ENCODE peak calls at places on chromosomes 4 and X, in four cellular contexts. D is HepG2, S is H1, Y is GM12878. J is an unnamed sample.

GRCh38 chr4:46270986-46271596 is 118.8 kb downstream of the GABRA2 start:
- DNase-seq in S (no peak), Y (peak), D (peak), J (no peak)

GRCh38 chr4:101596786-101597185 is 193.7 kb upstream of the BANK1 start:
- DNase-seq in D (no peak), Y (peak), S (no peak), J (no peak)

GRCh38 chrX:131201986-131202385 is 87.1 kb downstream of the IGSF1 start:
- DNase-seq in Y (no peak), S (no peak), D (peak), J (no peak)

GRCh38 chr4:18075823-18076433 is 54.4 kb upstream of the LCORL start:
- DNase-seq in D (peak), Y (no peak), S (peak), J (peak)

GRCh38 chrX:30230395-30230794 is at the start of gene MAGEB3:
- DNase-seq in D (no peak), S (no peak), Y (no peak), J (no peak)

GRCh38 chrX:20454117-20454516 is 187.4 kb upstream of the RPS6KA3 start:
- DNase-seq in D (no peak), Y (no peak), S (no peak), J (no peak)

GRCh38 chr4:2406406-2406805 is 12.0 kb downstream of the ZFYVE28 start:
- DNase-seq in D (no peak), Y (no peak), S (no peak), J (no peak)

GRCh38 chr4:142088906-142089305 is 452.5 kb downstream of the IL15 start:
- DNase-seq in S (no peak), D (no peak), Y (no peak), J (no peak)

DNA sequence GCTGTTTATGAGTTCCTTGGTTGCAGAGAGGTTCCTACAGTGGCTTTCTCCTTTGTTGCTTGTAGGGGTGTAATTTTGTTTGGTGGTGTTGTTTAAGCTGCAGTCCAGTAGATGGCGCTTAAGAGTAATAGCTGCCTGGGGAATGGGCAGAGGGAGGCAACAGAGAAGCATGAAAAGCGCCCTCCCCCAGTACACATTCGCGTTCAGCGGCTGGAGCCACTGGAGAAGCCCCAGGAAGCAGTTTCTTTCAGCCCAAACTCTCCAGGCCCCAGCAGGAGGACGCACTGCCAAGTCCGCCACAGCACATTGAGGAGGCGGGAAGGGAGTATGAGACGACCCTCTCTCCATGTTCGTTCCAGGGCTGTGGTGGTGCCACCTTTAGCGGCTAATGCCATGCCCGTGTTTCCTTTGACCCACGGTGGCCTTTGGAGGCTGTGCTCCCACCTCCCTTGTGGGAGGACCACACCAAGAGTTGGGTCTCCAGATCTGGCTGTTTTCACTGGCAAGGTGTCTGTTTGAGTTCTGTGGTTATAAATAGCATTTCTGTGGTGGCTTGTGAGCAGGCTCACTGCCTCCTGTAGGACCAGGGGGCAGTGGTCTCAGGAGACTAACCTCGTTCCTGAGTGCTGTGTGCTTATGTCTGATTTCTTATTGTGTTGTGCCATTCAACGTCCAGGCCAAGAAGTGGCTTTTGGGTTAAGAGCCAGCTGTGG is 252.3 kb downstream of the ARHGAP10 start:
- DNase-seq in Y (no peak), D (peak), S (peak), J (peak)
- H3K9ac ChIP-seq in Y (no peak), D (no peak), S (no peak), J (peak)

GRCh38 chr4:76987153-76987562 is 37.6 kb downstream of the SEPTIN11 start:
- DNase-seq in D (no peak), S (no peak), Y (no peak), J (no peak)

GRCh38 chr4:76987685-76988084 is 38.1 kb downstream of the SEPTIN11 start:
- DNase-seq in S (no peak), Y (no peak), D (no peak), J (no peak)

GRCh38 chr4:76982638-76983579 is 33.4 kb downstream of the SEPTIN11 start:
- DNase-seq in D (peak), S (no peak), Y (no peak), J (no peak)

GRCh38 chr4:76984127-76984526 is 34.6 kb downstream of the SEPTIN11 start:
- DNase-seq in S (no peak), Y (peak), D (peak), J (no peak)

DNA sequence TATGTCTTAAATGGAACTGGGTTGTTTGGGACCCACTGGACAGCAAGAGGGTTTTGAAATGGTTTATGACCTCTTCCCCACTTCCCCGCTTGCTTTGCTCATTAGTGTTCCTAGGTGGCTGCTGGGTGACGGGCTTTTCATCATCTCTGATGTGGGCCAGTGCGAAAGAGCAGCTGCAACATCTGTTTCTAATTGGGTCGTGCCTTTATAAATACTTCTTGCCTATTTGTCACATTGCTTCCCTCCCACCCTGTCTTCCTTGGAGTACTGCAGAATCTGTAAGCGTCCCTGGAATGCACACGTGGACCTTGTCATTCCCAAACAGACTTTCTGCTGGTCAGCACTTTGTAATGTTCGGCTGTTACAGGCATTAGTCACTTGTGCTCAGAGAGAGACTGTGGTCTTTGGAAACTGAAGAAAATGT is 35.2 kb downstream of the SEPTIN11 start:
- DNase-seq in Y (no peak), D (peak), S (no peak), J (no peak)
- TF ChIP-seq SUZ12 in Y (no peak), D (no peak), S (no peak), J (no peak)

GRCh38 chr4:88033309-88033708 is 25.9 kb downstream of the PKD2 start:
- DNase-seq in S (no peak), D (peak), Y (no peak), J (peak)

GRCh38 chr4:88027611-88028608 is 20.5 kb downstream of the PKD2 start:
- DNase-seq in D (no peak), Y (no peak), S (no peak), J (no peak)

GRCh38 chr4:88030565-88031310 is 23.3 kb downstream of the PKD2 start:
- DNase-seq in Y (no peak), S (no peak), D (no peak), J (no peak)

GRCh38 chr4:88029556-88029955 is 22.1 kb downstream of the PKD2 start:
- DNase-seq in S (no peak), Y (no peak), D (no peak), J (no peak)

GRCh38 chr4:88028961-88029360 is 21.5 kb downstream of the PKD2 start:
- DNase-seq in D (no peak), Y (no peak), S (no peak), J (no peak)
- H3K9ac ChIP-seq in D (no peak), Y (no peak), S (no peak), J (no peak)

DNA sequence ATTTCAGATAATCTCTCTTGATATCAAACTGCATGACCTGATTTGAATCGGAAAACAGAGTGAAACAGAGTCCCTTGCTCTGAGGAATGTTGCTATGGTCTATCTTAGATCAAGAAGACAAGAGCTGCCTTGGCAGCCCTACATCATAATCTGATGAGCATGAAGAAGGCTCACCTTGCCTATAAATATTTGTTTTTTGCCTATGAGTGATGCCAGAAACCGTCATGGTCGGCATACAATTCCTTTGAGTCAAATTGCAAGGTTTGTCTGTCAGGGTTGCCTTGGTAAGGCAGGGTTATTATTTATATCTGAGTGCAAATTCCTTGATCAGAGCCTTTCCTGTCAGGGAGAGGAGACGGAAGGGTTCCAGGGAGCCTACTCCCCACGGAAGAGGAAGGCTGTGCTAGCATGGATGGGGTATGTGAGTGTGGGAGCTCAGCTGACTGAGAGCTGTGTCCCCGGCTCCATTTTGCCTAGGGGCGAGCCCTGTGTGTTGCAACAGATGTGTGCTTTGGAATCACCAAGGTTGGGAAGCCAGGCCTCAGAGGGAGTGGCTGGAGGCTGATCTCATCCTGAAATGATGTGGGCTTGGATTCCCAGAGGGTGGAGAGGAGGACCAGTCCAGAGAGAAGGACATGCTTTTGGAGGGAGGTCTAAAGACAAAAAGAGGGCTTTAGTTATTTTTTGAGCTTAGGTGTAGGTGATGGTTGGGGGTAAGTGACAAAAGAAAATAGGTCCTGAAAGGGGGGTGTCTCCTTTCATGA is 43.6 kb downstream of the RTL9 start:
- DNase-seq in D (no peak), Y (no peak), S (no peak), J (no peak)
- TF ChIP-seq SUZ12 in D (no peak), Y (no peak), S (no peak), J (no peak)

DNA sequence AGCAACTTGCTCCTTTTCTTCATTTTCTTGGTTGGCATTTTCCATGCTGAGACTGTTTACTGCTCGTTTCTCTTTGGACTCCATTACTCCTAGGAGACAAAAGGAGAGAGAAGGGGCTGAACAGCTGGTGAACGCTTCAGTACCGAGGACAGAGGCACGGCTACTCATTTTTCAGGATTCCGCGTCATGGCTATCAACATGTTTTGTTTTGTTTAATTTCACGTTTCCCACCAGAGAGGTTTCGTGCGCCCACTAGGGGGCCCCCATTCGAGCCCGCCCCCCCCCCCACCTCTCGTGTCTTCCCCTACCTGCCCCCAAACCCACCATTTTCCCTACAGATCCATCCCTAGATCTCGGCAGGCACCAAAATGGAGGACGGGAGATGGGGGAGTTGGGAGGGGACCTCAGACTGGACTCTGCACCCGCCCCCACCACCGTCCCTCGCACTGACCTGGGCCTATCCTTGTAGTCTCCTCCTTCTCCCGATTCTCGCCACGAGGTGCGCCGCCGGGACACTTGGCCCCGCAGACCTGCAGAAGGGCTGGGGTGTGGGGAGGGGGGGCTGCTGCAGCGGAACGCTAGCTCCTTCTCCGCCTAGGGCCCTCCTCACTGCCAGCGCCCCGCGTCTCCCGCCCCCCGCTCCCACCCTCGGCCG is 653 bp downstream of the BEX1 start:
- DNase-seq in S (peak), Y (no peak), D (peak), J (no peak)
- H3K9ac ChIP-seq in S (peak), Y (no peak), D (peak), J (peak)

GRCh38 chr4:182343435-182343834 is 100.2 kb downstream of the TENM3 start:
- DNase-seq in Y (no peak), S (peak), D (no peak), J (no peak)

GRCh38 chr4:182338731-182339130 is 95.5 kb downstream of the TENM3 start:
- DNase-seq in D (no peak), Y (no peak), S (no peak), J (no peak)

GRCh38 chr4:182339246-182339645 is 96.0 kb downstream of the TENM3 start:
- DNase-seq in S (no peak), Y (no peak), D (no peak), J (no peak)

GRCh38 chr4:182337366-182337765 is 94.2 kb downstream of the TENM3 start:
- DNase-seq in Y (no peak), D (no peak), S (no peak), J (no peak)

DNA sequence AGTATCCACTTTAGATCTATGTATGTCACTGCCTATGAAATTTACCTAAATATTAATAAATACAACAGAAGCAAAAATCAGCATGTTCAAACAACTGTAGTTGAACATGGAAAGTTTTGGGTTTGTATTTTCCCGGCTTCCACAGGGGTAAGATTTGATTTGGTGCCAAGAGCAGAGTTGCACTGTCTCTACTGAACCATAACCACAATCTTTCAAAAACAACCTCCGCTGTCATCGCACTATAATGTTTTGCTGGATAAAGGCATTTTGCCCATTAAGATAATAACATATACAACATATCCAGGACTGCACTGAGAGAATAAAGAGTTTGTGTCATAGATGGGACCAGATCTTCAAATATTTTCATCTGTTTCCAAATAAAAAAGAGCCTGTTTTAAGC is 94.9 kb downstream of the TENM3 start:
- DNase-seq in Y (no peak), S (no peak), D (no peak), J (no peak)
- TF ChIP-seq SUZ12 in Y (no peak), S (no peak), D (no peak), J (no peak)

GRCh38 chr4:158195297-158195696 is 15.0 kb upstream of the TMEM144 start:
- DNase-seq in S (no peak), Y (no peak), D (no peak), J (no peak)
- H3K9ac ChIP-seq in S (no peak), Y (no peak), D (no peak), J (no peak)

DNA sequence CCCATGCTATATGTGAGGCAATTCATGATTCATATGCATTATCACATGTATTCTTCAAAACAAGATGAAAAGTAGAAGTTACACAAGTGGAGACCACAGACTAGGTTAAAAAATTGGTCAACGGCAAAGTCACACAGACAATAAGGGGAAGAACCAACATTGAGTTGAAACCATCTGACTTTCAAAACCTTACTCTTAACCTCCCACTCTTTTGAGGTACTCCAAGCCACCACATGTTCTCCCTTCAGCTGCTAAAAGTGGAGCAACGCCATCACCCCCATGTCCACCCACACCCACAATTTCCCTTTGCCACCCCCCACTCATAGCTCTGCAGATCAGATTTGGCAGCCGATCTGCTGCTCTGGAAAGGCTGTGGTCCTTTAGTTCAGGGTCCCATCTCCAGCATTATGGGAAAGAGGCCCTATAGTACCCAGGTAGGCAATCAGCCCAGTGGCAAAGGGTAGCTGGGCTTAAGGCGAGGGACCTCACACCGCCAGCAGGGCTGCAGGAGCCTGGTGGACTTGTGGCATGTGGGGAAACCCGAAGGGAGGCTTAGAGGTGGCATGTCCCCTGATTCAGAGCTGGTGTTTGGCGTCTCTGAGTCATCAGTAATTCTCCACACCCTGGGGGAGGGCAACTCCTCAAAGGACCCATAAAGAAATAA is 33.5 kb upstream of the CYBB start:
- DNase-seq in S (no peak), Y (peak), D (no peak), J (no peak)
- TF ChIP-seq SUZ12 in S (no peak), Y (no peak), D (no peak), J (no peak)

DNA sequence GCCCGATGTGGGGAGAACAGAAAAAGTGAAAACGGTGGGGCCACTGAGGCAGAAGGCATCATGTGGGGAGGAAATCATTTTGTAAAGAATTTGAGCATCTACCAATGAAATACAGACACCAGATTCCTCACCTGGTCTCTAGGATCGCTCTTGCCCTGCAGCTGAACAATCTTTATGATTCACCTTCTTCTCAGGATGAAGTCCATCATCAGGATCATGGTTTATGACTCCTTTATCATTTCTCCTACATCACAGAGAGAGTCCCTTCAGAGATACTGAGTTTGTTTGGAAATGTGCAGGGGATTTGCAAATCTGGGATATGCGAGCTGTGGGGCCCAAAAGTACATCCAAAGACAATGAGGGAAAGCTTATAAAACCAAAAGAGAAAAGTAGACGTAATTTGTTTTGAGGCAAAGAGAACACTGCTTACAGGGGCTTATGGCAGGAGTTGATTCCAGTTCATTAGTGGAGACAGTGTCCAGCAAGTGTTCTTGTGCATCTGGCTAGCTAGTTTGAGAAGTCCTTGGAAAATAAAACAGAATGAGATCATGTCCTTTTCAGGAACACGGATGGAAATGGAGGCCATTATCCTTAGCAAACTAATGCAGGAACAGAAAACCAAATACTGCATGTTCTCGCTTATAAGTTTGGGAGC is 15.3 kb upstream of the ANXA5 start:
- DNase-seq in Y (no peak), D (no peak), S (no peak), J (no peak)
- H3K9ac ChIP-seq in Y (peak), D (no peak), S (no peak), J (peak)

DNA sequence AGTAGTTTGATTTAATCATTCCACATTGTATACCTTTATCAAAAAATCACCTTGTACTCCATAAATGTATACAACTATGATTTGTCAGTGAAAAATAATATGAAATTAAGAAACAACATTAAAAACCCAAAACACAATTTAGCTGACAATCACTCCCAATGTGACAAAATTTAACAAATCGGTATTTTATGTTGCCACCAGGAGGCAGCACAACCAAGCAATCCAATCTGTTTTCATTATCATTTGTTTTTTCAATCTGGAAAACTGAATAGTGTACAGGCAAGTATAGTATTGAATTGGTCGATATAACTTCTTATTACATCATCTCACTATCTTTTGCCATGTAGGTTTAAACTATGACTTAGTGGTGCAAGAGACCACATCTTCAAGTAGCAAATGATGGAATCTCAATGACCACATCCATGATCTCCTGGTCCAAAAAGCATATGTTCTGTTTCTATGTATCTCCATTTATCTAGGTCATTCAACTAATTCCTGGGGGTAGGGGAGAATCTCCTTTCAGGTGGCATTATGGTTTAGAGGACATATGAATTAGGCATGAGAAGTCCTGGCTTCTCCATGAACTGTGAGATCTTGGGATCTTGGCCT is 112.8 kb upstream of the AGA start:
- DNase-seq in Y (no peak), S (peak), D (no peak), J (no peak)
- TF ChIP-seq SUZ12 in Y (no peak), S (no peak), D (no peak), J (no peak)

J was measured in NT2/D1.